ENCODE peak calls at places on chromosomes 6 and 20, in eight cellular contexts. K, G, O, N, Z, S, A and F are unnamed samples.

GRCh38 chr6:125858427-125859320 is 67.9 kb downstream of the NCOA7 start:
- DNase-seq in K (peak), A (peak), G (no peak), Z (no peak), O (peak), S (peak), N (no peak), F (peak)

GRCh38 chr6:80439721-80440488 is 333.4 kb downstream of the BCKDHB start:
- DNase-seq in G (no peak), N (no peak), A (no peak), Z (no peak), O (no peak), K (no peak), S (no peak), F (no peak)

GRCh38 chr6:70343313-70343712 is 40.4 kb upstream of the COL9A1 start:
- DNase-seq in N (no peak), Z (no peak), S (no peak), G (no peak), O (no peak), K (no peak), A (no peak), F (no peak)

GRCh38 chr6:139536751-139537617 is 162.5 kb upstream of the CITED2 start:
- DNase-seq in Z (no peak), K (no peak), O (no peak), A (no peak), S (no peak), N (no peak), G (peak), F (no peak)

GRCh38 chr20:59788196-59788735 is 145.2 kb downstream of the SYCP2 start:
- DNase-seq in K (no peak), N (no peak), O (no peak), S (no peak), Z (no peak), A (no peak), G (no peak), F (no peak)

GRCh38 chr6:63478751-63479150 is 93.5 kb upstream of the LOC128125822 start:
- DNase-seq in N (no peak), A (no peak), K (no peak), O (no peak), Z (no peak), S (no peak), G (no peak), F (no peak)

GRCh38 chr20:20780127-20780822 is 67.8 kb upstream of the RALGAPA2 start:
- DNase-seq in G (peak), S (peak), K (no peak), O (no peak), Z (peak), A (no peak), N (no peak), F (no peak)

GRCh38 chr20:57167971-57168693 is 98.3 kb downstream of the BMP7 start:
- DNase-seq in Z (no peak), N (peak), G (no peak), O (peak), A (no peak), K (no peak), S (no peak), F (no peak)

GRCh38 chr6:146896960-146897701 is 298.4 kb downstream of the ADGB start:
- DNase-seq in K (no peak), G (no peak), A (no peak), Z (no peak), S (no peak), O (no peak), N (no peak), F (no peak)

GRCh38 chr20:2131366-2131765 is 29.7 kb downstream of the STK35 start:
- DNase-seq in S (peak), N (no peak), Z (no peak), G (no peak), O (no peak), K (peak), A (no peak), F (no peak)
- TF ChIP-seq CTCF in S (no peak), N (no peak), Z (no peak), G (no peak), O (no peak), K (no peak), A (no peak), F (no peak)

DNA sequence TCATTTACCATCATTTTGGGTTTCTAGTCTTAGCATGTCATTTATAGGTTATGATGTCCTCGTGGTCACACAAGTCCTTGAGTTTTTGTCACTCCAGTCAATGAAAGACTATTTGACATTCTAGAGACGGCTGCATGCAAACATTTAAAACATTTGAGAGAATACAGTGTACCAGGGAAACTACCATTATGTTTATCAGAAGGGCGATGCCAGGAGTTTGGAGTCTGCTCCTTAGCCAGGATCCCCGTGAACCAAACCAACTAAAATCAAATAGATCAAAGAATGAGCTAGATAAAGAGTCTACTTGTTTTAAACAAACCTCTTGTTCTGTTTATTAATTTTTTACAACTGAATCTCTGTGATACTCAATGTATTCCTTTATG is 122.6 kb downstream of the OLIG3 start:
- DNase-seq in G (no peak), S (no peak), Z (no peak), N (no peak), O (no peak), A (no peak), K (no peak), F (no peak)
- TF ChIP-seq CTCF in G (no peak), S (no peak), Z (no peak), N (no peak), O (no peak), A (no peak), K (no peak), F (no peak)

GRCh38 chr6:38996676-38997075 is 51.9 kb upstream of the GLP1R start:
- DNase-seq in G (no peak), N (no peak), A (no peak), K (no peak), O (no peak), Z (no peak), S (no peak), F (no peak)

GRCh38 chr6:39003072-39003471 is 45.5 kb upstream of the GLP1R start:
- DNase-seq in O (peak), S (no peak), G (no peak), A (no peak), K (no peak), N (no peak), Z (no peak), F (no peak)

DNA sequence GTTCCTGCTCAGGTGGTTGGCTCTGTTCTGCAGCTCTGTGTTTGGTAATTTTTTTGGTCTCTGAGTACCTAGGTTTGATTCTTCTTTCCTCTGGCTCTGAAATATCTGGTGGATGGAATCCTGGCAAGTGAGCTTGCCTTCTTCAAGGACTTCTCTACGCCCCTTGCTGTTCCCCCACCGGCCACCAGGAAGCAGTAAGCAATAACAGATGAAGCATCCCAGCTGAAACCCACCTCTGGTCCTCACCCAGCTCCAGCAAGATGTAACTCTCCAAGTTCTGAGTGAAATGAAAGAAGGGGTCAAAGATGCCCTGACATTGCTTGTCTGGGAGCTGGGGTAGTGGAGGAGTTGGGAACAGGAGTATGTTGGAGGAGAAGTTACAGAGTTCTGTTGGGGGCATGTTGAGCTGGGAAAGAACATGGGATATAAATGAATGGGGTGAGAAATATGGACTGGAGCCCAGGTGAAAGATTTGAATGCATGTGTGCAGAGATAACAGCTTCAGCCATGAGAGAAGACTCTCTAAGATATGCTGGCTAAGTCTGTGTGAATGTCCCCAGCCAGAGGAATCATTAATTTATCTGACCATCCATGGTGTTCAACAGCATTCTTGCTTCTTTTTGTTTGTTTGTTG is 51.3 kb upstream of the GLP1R start:
- DNase-seq in O (peak), G (no peak), S (peak), A (no peak), Z (no peak), N (no peak), K (peak), F (no peak)
- TF ChIP-seq CTCF in O (peak), G (peak), S (peak), A (peak), Z (peak), N (peak), K (peak), F (peak)

DNA sequence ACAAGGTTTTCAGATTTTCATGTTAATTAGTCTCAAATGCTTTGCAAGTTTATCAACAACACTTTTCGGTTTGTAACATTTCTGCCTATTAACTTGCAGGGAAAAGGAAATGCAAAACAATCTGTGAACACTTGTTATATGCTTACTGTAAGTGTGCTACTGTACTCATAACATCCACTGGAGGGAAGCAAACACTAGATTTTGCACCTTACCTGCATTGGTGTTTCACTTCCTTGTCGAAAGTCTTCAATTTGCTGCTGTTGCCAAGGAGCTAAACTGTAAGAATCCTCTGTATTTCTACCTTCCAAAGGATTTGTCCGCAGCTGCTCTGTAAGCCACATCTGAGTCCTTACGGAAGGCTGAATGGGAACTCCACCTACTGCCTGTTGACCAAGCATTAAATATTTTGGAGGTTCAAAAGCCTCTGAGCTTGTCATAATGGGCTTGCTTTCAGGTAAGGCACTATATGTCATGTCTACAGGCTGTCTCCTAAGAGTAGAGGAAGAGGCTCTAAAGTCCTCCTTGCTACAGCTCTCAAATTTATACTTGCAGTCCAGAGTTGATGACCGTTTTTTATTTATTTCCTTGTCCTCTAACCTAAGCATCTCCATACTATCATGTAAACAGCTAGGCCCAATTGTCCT is 17.3 kb downstream of the PLN start:
- DNase-seq in G (peak), Z (no peak), O (no peak), N (no peak), K (peak), A (no peak), S (no peak), F (no peak)
- TF ChIP-seq CTCF in G (peak), Z (peak), O (peak), N (no peak), K (peak), A (peak), S (peak), F (peak)